ENCODE peak calls at places on chromosomes 6 and 20, in nine cellular contexts. One of them, this sample, is unnamed.

GRCh38 chr20:61561111-61561830 is 309.2 kb downstream of the CDH4 start:
- DNase-seq in NCI-H187: no peak
- DNase-seq in non-pigmented ciliary epithelial cell: no peak
- DNase-seq in GM18507: no peak
- DNase-seq in WTC11: no peak
- DNase-seq in DMS79: no peak
- DNase-seq in naive thymus-derived CD8-positive, alpha-beta T cell: no peak
- DNase-seq in left colon: no peak
- DNase-seq in M059J: no peak
- DNase-seq in this sample: no peak

GRCh38 chr6:143123081-143123480 is 62.4 kb downstream of the AIG1 start:
- DNase-seq in NCI-H187: no peak
- DNase-seq in M059J: no peak
- DNase-seq in non-pigmented ciliary epithelial cell: no peak
- DNase-seq in DMS79: no peak
- DNase-seq in GM18507: no peak
- DNase-seq in left colon: no peak
- DNase-seq in naive thymus-derived CD8-positive, alpha-beta T cell: no peak
- DNase-seq in WTC11: no peak
- DNase-seq in this sample: no peak

GRCh38 chr20:3681931-3682820 is at the start of gene ADAM33:
- DNase-seq in naive thymus-derived CD8-positive, alpha-beta T cell: no peak
- DNase-seq in DMS79: no peak
- DNase-seq in NCI-H187: no peak
- DNase-seq in M059J: no peak
- DNase-seq in left colon: peak
- DNase-seq in non-pigmented ciliary epithelial cell: no peak
- DNase-seq in GM18507: no peak
- DNase-seq in WTC11: peak
- DNase-seq in this sample: no peak

GRCh38 chr6:155400022-155400965 is 55.3 kb downstream of the NOX3 start:
- DNase-seq in M059J: no peak
- DNase-seq in WTC11: no peak
- DNase-seq in GM18507: no peak
- DNase-seq in left colon: no peak
- DNase-seq in NCI-H187: no peak
- DNase-seq in non-pigmented ciliary epithelial cell: no peak
- DNase-seq in naive thymus-derived CD8-positive, alpha-beta T cell: no peak
- DNase-seq in DMS79: no peak
- DNase-seq in this sample: peak

GRCh38 chr6:96702626-96703025 is 134.7 kb downstream of the GPR63 start:
- DNase-seq in GM18507: no peak
- DNase-seq in left colon: no peak
- DNase-seq in NCI-H187: no peak
- DNase-seq in naive thymus-derived CD8-positive, alpha-beta T cell: no peak
- DNase-seq in DMS79: no peak
- DNase-seq in M059J: no peak
- DNase-seq in non-pigmented ciliary epithelial cell: no peak
- DNase-seq in WTC11: no peak
- DNase-seq in this sample: no peak

GRCh38 chr6:21005816-21006553 is 471.7 kb downstream of the CDKAL1 start:
- DNase-seq in NCI-H187: no peak
- DNase-seq in left colon: no peak
- DNase-seq in DMS79: no peak
- DNase-seq in non-pigmented ciliary epithelial cell: peak
- DNase-seq in GM18507: no peak
- DNase-seq in WTC11: no peak
- DNase-seq in M059J: peak
- DNase-seq in naive thymus-derived CD8-positive, alpha-beta T cell: no peak
- DNase-seq in this sample: peak

GRCh38 chr6:67811239-67812037 is 823.6 kb upstream of the ADGRB3 start:
- DNase-seq in non-pigmented ciliary epithelial cell: no peak
- DNase-seq in naive thymus-derived CD8-positive, alpha-beta T cell: no peak
- DNase-seq in DMS79: no peak
- DNase-seq in NCI-H187: no peak
- DNase-seq in WTC11: no peak
- DNase-seq in left colon: no peak
- DNase-seq in M059J: peak
- DNase-seq in GM18507: no peak
- DNase-seq in this sample: no peak

GRCh38 chr6:130029163-130029562 is 10.8 kb downstream of the L3MBTL3 start:
- DNase-seq in left colon: no peak
- DNase-seq in GM18507: no peak
- DNase-seq in non-pigmented ciliary epithelial cell: no peak
- DNase-seq in WTC11: no peak
- DNase-seq in DMS79: no peak
- DNase-seq in NCI-H187: no peak
- DNase-seq in naive thymus-derived CD8-positive, alpha-beta T cell: no peak
- DNase-seq in M059J: no peak
- DNase-seq in this sample: no peak

GRCh38 chr6:36769676-36770499 is 69.4 kb downstream of the CPNE5 start:
- DNase-seq in left colon: no peak
- DNase-seq in GM18507: no peak
- DNase-seq in non-pigmented ciliary epithelial cell: no peak
- DNase-seq in M059J: peak
- DNase-seq in WTC11: no peak
- DNase-seq in NCI-H187: no peak
- DNase-seq in naive thymus-derived CD8-positive, alpha-beta T cell: no peak
- DNase-seq in DMS79: no peak
- DNase-seq in this sample: peak

GRCh38 chr6:162726997-162727346 is 594 bp downstream of the PRKN start:
- DNase-seq in M059J: peak
- DNase-seq in NCI-H187: no peak
- DNase-seq in DMS79: no peak
- DNase-seq in non-pigmented ciliary epithelial cell: no peak
- DNase-seq in WTC11: no peak
- DNase-seq in left colon: no peak
- DNase-seq in naive thymus-derived CD8-positive, alpha-beta T cell: no peak
- DNase-seq in GM18507: no peak
- DNase-seq in this sample: peak

GRCh38 chr20:2825770-2826169 is 9.6 kb downstream of the TMEM239 start:
- DNase-seq in M059J: no peak
- DNase-seq in GM18507: no peak
- DNase-seq in left colon: no peak
- DNase-seq in DMS79: no peak
- DNase-seq in NCI-H187: no peak
- DNase-seq in WTC11: no peak
- DNase-seq in non-pigmented ciliary epithelial cell: no peak
- DNase-seq in naive thymus-derived CD8-positive, alpha-beta T cell: no peak
- DNase-seq in this sample: no peak

GRCh38 chr6:87407896-87408720 is at the start of gene CFAP206:
- DNase-seq in non-pigmented ciliary epithelial cell: peak
- DNase-seq in naive thymus-derived CD8-positive, alpha-beta T cell: peak
- DNase-seq in WTC11: peak
- DNase-seq in DMS79: peak
- DNase-seq in NCI-H187: peak
- DNase-seq in left colon: peak
- DNase-seq in M059J: peak
- DNase-seq in GM18507: peak
- DNase-seq in this sample: peak

GRCh38 chr20:25399038-25399430 is 8.4 kb upstream of the ABHD12 start:
- DNase-seq in non-pigmented ciliary epithelial cell: peak
- DNase-seq in M059J: peak
- DNase-seq in NCI-H187: peak
- DNase-seq in naive thymus-derived CD8-positive, alpha-beta T cell: no peak
- DNase-seq in GM18507: no peak
- DNase-seq in DMS79: peak
- DNase-seq in WTC11: no peak
- DNase-seq in left colon: no peak
- DNase-seq in this sample: peak

GRCh38 chr6:119628691-119629621 is 279.4 kb upstream of the MAN1A1 start:
- DNase-seq in WTC11: no peak
- DNase-seq in GM18507: no peak
- DNase-seq in NCI-H187: no peak
- DNase-seq in naive thymus-derived CD8-positive, alpha-beta T cell: no peak
- DNase-seq in left colon: no peak
- DNase-seq in non-pigmented ciliary epithelial cell: no peak
- DNase-seq in M059J: no peak
- DNase-seq in DMS79: no peak
- DNase-seq in this sample: no peak

GRCh38 chr20:33679758-33680485 is 5.7 kb upstream of the NECAB3 start:
- DNase-seq in NCI-H187: no peak
- DNase-seq in left colon: no peak
- DNase-seq in M059J: no peak
- DNase-seq in WTC11: no peak
- DNase-seq in DMS79: no peak
- DNase-seq in GM18507: no peak
- DNase-seq in non-pigmented ciliary epithelial cell: no peak
- DNase-seq in naive thymus-derived CD8-positive, alpha-beta T cell: no peak
- DNase-seq in this sample: no peak

GRCh38 chr20:39873286-39873685 is 815.8 kb downstream of the MAFB start:
- DNase-seq in naive thymus-derived CD8-positive, alpha-beta T cell: no peak
- DNase-seq in GM18507: no peak
- DNase-seq in non-pigmented ciliary epithelial cell: no peak
- DNase-seq in WTC11: no peak
- DNase-seq in left colon: no peak
- DNase-seq in M059J: no peak
- DNase-seq in NCI-H187: no peak
- DNase-seq in DMS79: peak
- DNase-seq in this sample: no peak

GRCh38 chr6:28597217-28597835 is 71.6 kb downstream of the GPX5 start:
- DNase-seq in non-pigmented ciliary epithelial cell: no peak
- DNase-seq in NCI-H187: no peak
- DNase-seq in DMS79: peak
- DNase-seq in left colon: no peak
- DNase-seq in naive thymus-derived CD8-positive, alpha-beta T cell: no peak
- DNase-seq in GM18507: no peak
- DNase-seq in M059J: peak
- DNase-seq in WTC11: peak
- DNase-seq in this sample: peak

GRCh38 chr6:56693988-56694387 is 51.3 kb upstream of the DST start:
- DNase-seq in non-pigmented ciliary epithelial cell: no peak
- DNase-seq in DMS79: no peak
- DNase-seq in M059J: no peak
- DNase-seq in naive thymus-derived CD8-positive, alpha-beta T cell: no peak
- DNase-seq in GM18507: no peak
- DNase-seq in left colon: no peak
- DNase-seq in WTC11: no peak
- DNase-seq in NCI-H187: no peak
- DNase-seq in this sample: peak

GRCh38 chr6:89564752-89565427 is 73.7 kb downstream of the LYRM2 start:
- DNase-seq in M059J: no peak
- DNase-seq in NCI-H187: no peak
- DNase-seq in left colon: no peak
- DNase-seq in GM18507: no peak
- DNase-seq in naive thymus-derived CD8-positive, alpha-beta T cell: no peak
- DNase-seq in non-pigmented ciliary epithelial cell: no peak
- DNase-seq in WTC11: no peak
- DNase-seq in DMS79: no peak
- DNase-seq in this sample: no peak

GRCh38 chr20:13121840-13122515 is 99.1 kb upstream of the ISM1 start:
- DNase-seq in M059J: no peak
- DNase-seq in DMS79: no peak
- DNase-seq in WTC11: no peak
- DNase-seq in left colon: no peak
- DNase-seq in NCI-H187: no peak
- DNase-seq in GM18507: no peak
- DNase-seq in non-pigmented ciliary epithelial cell: no peak
- DNase-seq in naive thymus-derived CD8-positive, alpha-beta T cell: no peak
- DNase-seq in this sample: no peak

GRCh38 chr20:34705383-34706021 is 1.4 kb downstream of the TP53INP2 start:
- DNase-seq in M059J: peak
- DNase-seq in DMS79: no peak
- DNase-seq in non-pigmented ciliary epithelial cell: no peak
- DNase-seq in left colon: peak
- DNase-seq in NCI-H187: no peak
- DNase-seq in WTC11: peak
- DNase-seq in naive thymus-derived CD8-positive, alpha-beta T cell: no peak
- DNase-seq in GM18507: no peak
- DNase-seq in this sample: peak

GRCh38 chr6:33123732-33124524 is 48.1 kb downstream of the HLA-DPB1 start:
- DNase-seq in left colon: no peak
- DNase-seq in NCI-H187: no peak
- DNase-seq in WTC11: no peak
- DNase-seq in DMS79: peak
- DNase-seq in M059J: peak
- DNase-seq in non-pigmented ciliary epithelial cell: no peak
- DNase-seq in GM18507: no peak
- DNase-seq in naive thymus-derived CD8-positive, alpha-beta T cell: no peak
- DNase-seq in this sample: peak